ENCODE peak calls at places on chromosomes 7 and 10, in nine cellular contexts. One of them, this sample, is unnamed.

GRCh38 chr7:123522061-123522460 is 12.3 kb downstream of the IQUB start:
- DNase-seq in psoas muscle: no peak
- DNase-seq in aorta: no peak
- DNase-seq in HCT116: no peak
- DNase-seq in upper lobe of right lung: no peak
- DNase-seq in mesendoderm: no peak
- DNase-seq in colonic mucosa: peak; percentile 25
- DNase-seq in tibial artery: no peak
- DNase-seq in prostate gland: no peak
- DNase-seq in this sample: no peak

GRCh38 chr10:107686095-107686494 is 521.6 kb upstream of the SORCS1 start:
- DNase-seq in colonic mucosa: peak; percentile 26
- DNase-seq in HCT116: no peak
- DNase-seq in tibial artery: peak; percentile 68
- DNase-seq in upper lobe of right lung: no peak
- DNase-seq in psoas muscle: peak; percentile 16
- DNase-seq in mesendoderm: no peak
- DNase-seq in prostate gland: no peak
- DNase-seq in aorta: peak; percentile 66
- DNase-seq in this sample: no peak

GRCh38 chr10:43351301-43351700 is 20.1 kb upstream of the FXYD4 start:
- DNase-seq in colonic mucosa: no peak
- DNase-seq in psoas muscle: no peak
- DNase-seq in aorta: no peak
- DNase-seq in mesendoderm: no peak
- DNase-seq in prostate gland: no peak
- DNase-seq in upper lobe of right lung: no peak
- DNase-seq in tibial artery: no peak
- DNase-seq in HCT116: no peak
- DNase-seq in this sample: no peak

GRCh38 chr7:132004528-132004927 is 448.1 kb upstream of the PODXL start:
- DNase-seq in HCT116: no peak
- DNase-seq in psoas muscle: peak; percentile 18
- DNase-seq in tibial artery: no peak
- DNase-seq in colonic mucosa: no peak
- DNase-seq in upper lobe of right lung: no peak
- DNase-seq in mesendoderm: peak; percentile 53
- DNase-seq in prostate gland: peak; percentile 21
- DNase-seq in aorta: no peak
- DNase-seq in this sample: no peak

GRCh38 chr7:8133955-8134733 is 127.8 kb downstream of the ICA1 start:
- DNase-seq in psoas muscle: no peak
- DNase-seq in HCT116: no peak
- DNase-seq in mesendoderm: no peak
- DNase-seq in colonic mucosa: no peak
- DNase-seq in tibial artery: no peak
- DNase-seq in prostate gland: no peak
- DNase-seq in aorta: no peak
- DNase-seq in upper lobe of right lung: no peak
- DNase-seq in this sample: peak; percentile 72

GRCh38 chr10:132575320-132576201 is 38.0 kb downstream of the INPP5A start:
- DNase-seq in colonic mucosa: peak; percentile 52
- DNase-seq in upper lobe of right lung: no peak
- DNase-seq in HCT116: no peak
- DNase-seq in mesendoderm: no peak
- DNase-seq in prostate gland: peak; percentile 92
- DNase-seq in aorta: no peak
- DNase-seq in psoas muscle: no peak
- DNase-seq in tibial artery: peak; percentile 90
- DNase-seq in this sample: no peak

GRCh38 chr7:119959811-119960210 is 313.2 kb upstream of the KCND2 start:
- DNase-seq in aorta: no peak
- DNase-seq in mesendoderm: no peak
- DNase-seq in tibial artery: no peak
- DNase-seq in HCT116: no peak
- DNase-seq in upper lobe of right lung: no peak
- DNase-seq in colonic mucosa: no peak
- DNase-seq in psoas muscle: no peak
- DNase-seq in prostate gland: no peak
- DNase-seq in this sample: no peak

GRCh38 chr10:97186911-97187310 is 1.2 kb upstream of the SLIT1 start:
- DNase-seq in tibial artery: peak; percentile 50
- DNase-seq in prostate gland: no peak
- DNase-seq in HCT116: no peak
- DNase-seq in psoas muscle: no peak
- DNase-seq in colonic mucosa: no peak
- DNase-seq in mesendoderm: no peak
- DNase-seq in aorta: peak; percentile 21
- DNase-seq in upper lobe of right lung: peak; percentile 56
- DNase-seq in this sample: no peak

GRCh38 chr10:14601872-14602725 is 172.6 kb downstream of the FAM107B start:
- DNase-seq in prostate gland: no peak
- DNase-seq in psoas muscle: no peak
- DNase-seq in colonic mucosa: no peak
- DNase-seq in HCT116: peak; percentile 52
- DNase-seq in aorta: no peak
- DNase-seq in tibial artery: no peak
- DNase-seq in upper lobe of right lung: no peak
- DNase-seq in mesendoderm: peak; percentile 62
- DNase-seq in this sample: peak; percentile 50

GRCh38 chr7:155409980-155410379 is 47.9 kb upstream of the EN2 start:
- DNase-seq in aorta: no peak
- DNase-seq in mesendoderm: no peak
- DNase-seq in psoas muscle: no peak
- DNase-seq in HCT116: no peak
- DNase-seq in tibial artery: no peak
- DNase-seq in prostate gland: no peak
- DNase-seq in upper lobe of right lung: no peak
- DNase-seq in colonic mucosa: no peak
- DNase-seq in this sample: no peak

GRCh38 chr7:27739914-27740448 is at the start of gene TAX1BP1:
- DNase-seq in HCT116: peak; percentile 87
- DNase-seq in colonic mucosa: peak; percentile 97
- DNase-seq in mesendoderm: peak; percentile 96
- DNase-seq in tibial artery: peak; percentile 98
- DNase-seq in aorta: peak; percentile 98
- DNase-seq in psoas muscle: peak; percentile 95
- DNase-seq in upper lobe of right lung: peak; percentile 98
- DNase-seq in prostate gland: peak; percentile 96
- DNase-seq in this sample: peak; percentile 96

GRCh38 chr7:27739301-27739913 is 555 bp upstream of the TAX1BP1 start:
- DNase-seq in HCT116: no peak
- DNase-seq in upper lobe of right lung: no peak
- DNase-seq in tibial artery: no peak
- DNase-seq in mesendoderm: no peak
- DNase-seq in aorta: no peak
- DNase-seq in colonic mucosa: peak; percentile 38
- DNase-seq in psoas muscle: no peak
- DNase-seq in prostate gland: no peak
- DNase-seq in this sample: peak; percentile 21

GRCh38 chr7:27737591-27737990 is 2.4 kb upstream of the TAX1BP1 start:
- DNase-seq in colonic mucosa: no peak
- DNase-seq in upper lobe of right lung: no peak
- DNase-seq in aorta: no peak
- DNase-seq in mesendoderm: no peak
- DNase-seq in psoas muscle: no peak
- DNase-seq in prostate gland: no peak
- DNase-seq in HCT116: no peak
- DNase-seq in tibial artery: no peak
- DNase-seq in this sample: no peak

GRCh38 chr7:27737178-27737577 is 2.8 kb upstream of the TAX1BP1 start:
- DNase-seq in upper lobe of right lung: no peak
- DNase-seq in HCT116: no peak
- DNase-seq in psoas muscle: no peak
- DNase-seq in mesendoderm: no peak
- DNase-seq in aorta: no peak
- DNase-seq in colonic mucosa: no peak
- DNase-seq in prostate gland: no peak
- DNase-seq in tibial artery: no peak
- DNase-seq in this sample: no peak

DNA sequence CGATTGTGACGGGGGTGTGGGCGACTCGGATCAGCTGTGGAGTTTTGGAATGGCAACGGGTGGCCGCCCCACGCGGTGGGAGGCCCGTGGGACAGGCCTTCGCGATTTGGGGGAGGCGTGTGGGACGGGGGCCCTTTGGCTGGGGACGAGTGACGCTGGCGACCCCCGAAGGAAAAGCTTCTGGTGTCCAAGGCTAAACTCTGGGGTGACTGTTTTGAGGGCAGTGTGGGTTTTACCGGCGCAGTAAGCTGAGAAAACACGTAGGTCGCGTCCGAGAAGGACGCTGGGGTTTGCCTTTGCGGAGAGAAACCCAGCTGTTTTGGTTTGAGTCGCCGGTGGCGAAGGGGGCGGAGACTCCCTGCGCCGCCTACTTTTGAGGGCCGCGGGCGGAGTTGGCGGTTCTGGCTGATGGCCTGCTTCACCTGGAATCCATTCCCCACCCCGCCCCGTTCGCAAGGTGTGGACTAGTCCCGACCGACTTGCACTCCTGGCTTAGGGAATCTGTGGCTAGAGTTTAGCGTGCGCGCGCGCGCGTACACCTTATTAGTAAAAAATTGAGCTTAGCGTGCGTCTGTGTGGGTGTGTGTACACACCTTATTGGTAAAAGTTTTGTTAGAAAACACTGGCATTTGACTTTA is 606 bp downstream of the TAX1BP1 start:
- DNase-seq in aorta: peak; percentile 86
- DNase-seq in tibial artery: peak; percentile 90
- DNase-seq in mesendoderm: peak; percentile 96
- DNase-seq in psoas muscle: peak; percentile 77
- DNase-seq in colonic mucosa: peak; percentile 98
- DNase-seq in prostate gland: peak; percentile 97
- DNase-seq in HCT116: peak; percentile 88
- DNase-seq in upper lobe of right lung: peak; percentile 96
- DNase-seq in this sample: peak; percentile 84
- H3K4me1 ChIP-seq in aorta: no peaks in the 10 kb centered on the region
- H3K4me1 ChIP-seq in tibial artery: peaks cover 11% of the 10 kb centered on the region
- H3K4me1 ChIP-seq in mesendoderm: no peaks in the 10 kb centered on the region
- H3K4me1 ChIP-seq in psoas muscle: peaks cover 47% of the 10 kb centered on the region
- H3K4me1 ChIP-seq in colonic mucosa: peaks cover 4% of the 10 kb centered on the region
- H3K4me1 ChIP-seq in prostate gland: no peaks in the 10 kb centered on the region
- H3K4me1 ChIP-seq in HCT116: peaks cover 16% of the 10 kb centered on the region
- H3K4me1 ChIP-seq in upper lobe of right lung: peaks cover 40% of the 10 kb centered on the region
- H3K4me1 ChIP-seq in this sample: peaks cover 30% of the 10 kb centered on the region

DNA sequence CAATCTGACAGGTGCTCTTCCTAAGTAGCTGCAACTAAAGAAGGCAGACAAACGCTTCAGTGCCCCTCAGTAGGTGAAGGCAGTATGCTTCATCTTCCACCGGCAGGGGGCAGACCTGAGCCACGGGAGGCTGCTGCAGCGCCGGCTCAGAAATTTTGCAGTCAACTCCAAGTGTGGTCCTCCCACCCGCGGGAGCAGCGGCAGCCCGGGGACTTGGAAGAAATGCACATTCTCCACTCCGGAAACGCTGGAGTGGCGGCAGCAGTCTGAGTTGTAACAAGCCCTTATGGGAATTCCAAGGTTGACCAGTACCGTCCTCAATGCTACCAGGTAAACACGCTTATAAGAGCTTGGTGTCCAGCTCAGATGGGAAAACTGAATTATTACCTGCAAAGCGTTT is 3.4 kb downstream of the IGFBP3 start:
- DNase-seq in mesendoderm: peak; percentile 63
- DNase-seq in aorta: peak; percentile 85
- DNase-seq in prostate gland: peak; percentile 70
- DNase-seq in upper lobe of right lung: peak; percentile 87
- DNase-seq in tibial artery: peak; percentile 86
- DNase-seq in colonic mucosa: peak; percentile 81
- DNase-seq in HCT116: no peak
- DNase-seq in psoas muscle: peak; percentile 81
- DNase-seq in this sample: peak; percentile 52
- H3K4me3 ChIP-seq in mesendoderm: no peak overlapping the region
- H3K4me3 ChIP-seq in aorta: no peak overlapping the region
- H3K4me3 ChIP-seq in prostate gland: no peak overlapping the region
- H3K4me3 ChIP-seq in upper lobe of right lung: no peak overlapping the region
- H3K4me3 ChIP-seq in tibial artery: peak overlapping the region; percentile 67
- H3K4me3 ChIP-seq in colonic mucosa: no peak overlapping the region
- H3K4me3 ChIP-seq in HCT116: no peak overlapping the region
- H3K4me3 ChIP-seq in psoas muscle: peak overlapping the region; percentile 30
- H3K4me3 ChIP-seq in this sample: no peak overlapping the region

DNA sequence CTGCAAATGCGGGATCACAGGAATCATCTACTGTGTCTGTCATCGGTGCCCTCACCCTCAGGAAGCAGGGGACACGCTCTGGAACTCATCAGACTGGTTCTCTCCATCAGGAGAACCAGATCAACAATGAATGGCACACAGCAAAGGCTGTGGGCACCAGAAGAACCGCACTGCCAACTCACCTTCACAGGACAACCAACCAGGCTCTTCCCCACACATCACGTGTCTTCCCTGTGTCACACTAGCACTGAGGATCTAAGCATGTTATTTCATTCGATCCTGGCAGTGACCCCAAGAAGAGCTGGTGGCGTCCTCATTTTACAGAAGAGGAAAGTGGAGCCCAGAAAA is 106.1 kb downstream of the TNS3 start:
- DNase-seq in tibial artery: no peak
- DNase-seq in aorta: peak; percentile 32
- DNase-seq in upper lobe of right lung: no peak
- DNase-seq in mesendoderm: no peak
- DNase-seq in psoas muscle: no peak
- DNase-seq in HCT116: no peak
- DNase-seq in prostate gland: no peak
- DNase-seq in colonic mucosa: no peak
- DNase-seq in this sample: no peak
- H3K4me1 ChIP-seq in tibial artery: peaks cover 46% of the 10 kb centered on the region
- H3K4me1 ChIP-seq in aorta: no peaks in the 10 kb centered on the region
- H3K4me1 ChIP-seq in upper lobe of right lung: peaks cover 55% of the 10 kb centered on the region
- H3K4me1 ChIP-seq in mesendoderm: peaks cover 13% of the 10 kb centered on the region
- H3K4me1 ChIP-seq in psoas muscle: peaks cover 17% of the 10 kb centered on the region
- H3K4me1 ChIP-seq in HCT116: peaks cover 84% of the 10 kb centered on the region
- H3K4me1 ChIP-seq in prostate gland: peaks cover 3% of the 10 kb centered on the region
- H3K4me1 ChIP-seq in colonic mucosa: peaks cover 12% of the 10 kb centered on the region
- H3K4me1 ChIP-seq in this sample: no peaks in the 10 kb centered on the region

GRCh38 chr7:102429141-102429904 is 4.1 kb upstream of the ORAI2 start:
- DNase-seq in mesendoderm: no peak
- DNase-seq in psoas muscle: no peak
- DNase-seq in upper lobe of right lung: no peak
- DNase-seq in aorta: no peak
- DNase-seq in tibial artery: no peak
- DNase-seq in HCT116: no peak
- DNase-seq in prostate gland: no peak
- DNase-seq in colonic mucosa: no peak
- DNase-seq in this sample: no peak

GRCh38 chr7:102424129-102424551 is 9.2 kb upstream of the ORAI2 start:
- DNase-seq in HCT116: no peak
- DNase-seq in mesendoderm: peak; percentile 27
- DNase-seq in psoas muscle: no peak
- DNase-seq in tibial artery: no peak
- DNase-seq in colonic mucosa: no peak
- DNase-seq in upper lobe of right lung: no peak
- DNase-seq in aorta: peak; percentile 46
- DNase-seq in prostate gland: no peak
- DNase-seq in this sample: no peak

GRCh38 chr7:102426268-102427031 is 6.9 kb upstream of the ORAI2 start:
- DNase-seq in tibial artery: no peak
- DNase-seq in aorta: no peak
- DNase-seq in HCT116: no peak
- DNase-seq in upper lobe of right lung: peak; percentile 74
- DNase-seq in prostate gland: no peak
- DNase-seq in mesendoderm: no peak
- DNase-seq in psoas muscle: no peak
- DNase-seq in colonic mucosa: no peak
- DNase-seq in this sample: peak; percentile 42

GRCh38 chr7:102424787-102425218 is 8.6 kb upstream of the ORAI2 start:
- DNase-seq in psoas muscle: no peak
- DNase-seq in upper lobe of right lung: peak; percentile 76
- DNase-seq in colonic mucosa: no peak
- DNase-seq in mesendoderm: no peak
- DNase-seq in prostate gland: no peak
- DNase-seq in HCT116: no peak
- DNase-seq in aorta: peak; percentile 57
- DNase-seq in tibial artery: no peak
- DNase-seq in this sample: no peak

GRCh38 chr7:102425639-102426267 is 7.6 kb upstream of the ORAI2 start:
- DNase-seq in aorta: peak; percentile 82
- DNase-seq in mesendoderm: no peak
- DNase-seq in colonic mucosa: peak; percentile 52
- DNase-seq in tibial artery: peak; percentile 75
- DNase-seq in prostate gland: no peak
- DNase-seq in upper lobe of right lung: peak; percentile 87
- DNase-seq in HCT116: no peak
- DNase-seq in psoas muscle: peak; percentile 39
- DNase-seq in this sample: peak; percentile 73
- H3K4me3 ChIP-seq in aorta: no peak overlapping the region
- H3K4me3 ChIP-seq in mesendoderm: no peak overlapping the region
- H3K4me3 ChIP-seq in colonic mucosa: no peak overlapping the region
- H3K4me3 ChIP-seq in tibial artery: no peak overlapping the region
- H3K4me3 ChIP-seq in prostate gland: no peak overlapping the region
- H3K4me3 ChIP-seq in upper lobe of right lung: peak overlapping the region; percentile 12
- H3K4me3 ChIP-seq in HCT116: no peak overlapping the region
- H3K4me3 ChIP-seq in psoas muscle: no peak overlapping the region
- H3K4me3 ChIP-seq in this sample: peak overlapping the region; percentile 76

This sample was measured in CD4-positive, CD25-positive, alpha-beta regulatory T cell.